ENCODE peak calls at places on chromosomes 4 and X, in four cellular contexts. One of them, this sample, is unnamed.

GRCh38 chrX:132948648-132949260 is 9.7 kb downstream of the HS6ST2 start:
- DNase-seq in HFF-Myc: no peak
- DNase-seq in stimulated activated CD4-positive, alpha-beta T cell treated with anti-CD3 and anti-CD28 coated beads, Interleukin-4, amount 100 ng/mL, for 48 hours: no peak
- DNase-seq in tibial nerve: no peak
- DNase-seq in this sample: no peak

GRCh38 chrX:130125090-130125489 is 14.8 kb upstream of the ELF4 start:
- DNase-seq in HFF-Myc: no peak
- DNase-seq in stimulated activated CD4-positive, alpha-beta T cell treated with anti-CD3 and anti-CD28 coated beads, Interleukin-4, amount 100 ng/mL, for 48 hours: no peak
- DNase-seq in tibial nerve: peak
- DNase-seq in this sample: no peak

GRCh38 chr4:25792843-25793242 is 69.9 kb downstream of the SEL1L3 start:
- DNase-seq in HFF-Myc: no peak
- DNase-seq in stimulated activated CD4-positive, alpha-beta T cell treated with anti-CD3 and anti-CD28 coated beads, Interleukin-4, amount 100 ng/mL, for 48 hours: no peak
- DNase-seq in tibial nerve: no peak
- DNase-seq in this sample: no peak

GRCh38 chr4:98828801-98829200 is 100.1 kb downstream of the EIF4E start:
- DNase-seq in HFF-Myc: no peak
- DNase-seq in stimulated activated CD4-positive, alpha-beta T cell treated with anti-CD3 and anti-CD28 coated beads, Interleukin-4, amount 100 ng/mL, for 48 hours: no peak
- DNase-seq in tibial nerve: no peak
- DNase-seq in this sample: no peak

GRCh38 chr4:5965225-5965624 is 53.0 kb downstream of the C4orf50 start:
- DNase-seq in HFF-Myc: no peak
- DNase-seq in stimulated activated CD4-positive, alpha-beta T cell treated with anti-CD3 and anti-CD28 coated beads, Interleukin-4, amount 100 ng/mL, for 48 hours: no peak
- DNase-seq in tibial nerve: no peak
- DNase-seq in this sample: no peak

GRCh38 chr4:100095729-100096595 is 94.3 kb downstream of the DDIT4L start:
- DNase-seq in HFF-Myc: peak
- DNase-seq in stimulated activated CD4-positive, alpha-beta T cell treated with anti-CD3 and anti-CD28 coated beads, Interleukin-4, amount 100 ng/mL, for 48 hours: peak
- DNase-seq in tibial nerve: peak
- DNase-seq in this sample: peak

GRCh38 chrX:129655547-129656248 is 942 bp upstream of the APLN start:
- DNase-seq in HFF-Myc: no peak
- DNase-seq in stimulated activated CD4-positive, alpha-beta T cell treated with anti-CD3 and anti-CD28 coated beads, Interleukin-4, amount 100 ng/mL, for 48 hours: no peak
- DNase-seq in tibial nerve: no peak
- DNase-seq in this sample: no peak

GRCh38 chr4:77418333-77418732 is 187.3 kb upstream of the CXCL13 start:
- DNase-seq in HFF-Myc: no peak
- DNase-seq in stimulated activated CD4-positive, alpha-beta T cell treated with anti-CD3 and anti-CD28 coated beads, Interleukin-4, amount 100 ng/mL, for 48 hours: no peak
- DNase-seq in tibial nerve: no peak
- DNase-seq in this sample: no peak

GRCh38 chrX:147779173-147779572 is 132.5 kb upstream of the FMR1 start:
- DNase-seq in HFF-Myc: no peak
- DNase-seq in stimulated activated CD4-positive, alpha-beta T cell treated with anti-CD3 and anti-CD28 coated beads, Interleukin-4, amount 100 ng/mL, for 48 hours: no peak
- DNase-seq in tibial nerve: no peak
- DNase-seq in this sample: no peak

GRCh38 chrX:4682637-4683036 is 969.2 kb upstream of the PRKX start:
- DNase-seq in HFF-Myc: no peak
- DNase-seq in stimulated activated CD4-positive, alpha-beta T cell treated with anti-CD3 and anti-CD28 coated beads, Interleukin-4, amount 100 ng/mL, for 48 hours: no peak
- DNase-seq in tibial nerve: no peak
- DNase-seq in this sample: no peak

GRCh38 chrX:81263067-81263466 is 61.2 kb downstream of the SH3BGRL start:
- DNase-seq in HFF-Myc: no peak
- DNase-seq in stimulated activated CD4-positive, alpha-beta T cell treated with anti-CD3 and anti-CD28 coated beads, Interleukin-4, amount 100 ng/mL, for 48 hours: no peak
- DNase-seq in tibial nerve: no peak
- DNase-seq in this sample: no peak

GRCh38 chr4:184590196-184590595 is 59.1 kb downstream of the CASP3 start:
- DNase-seq in HFF-Myc: no peak
- DNase-seq in stimulated activated CD4-positive, alpha-beta T cell treated with anti-CD3 and anti-CD28 coated beads, Interleukin-4, amount 100 ng/mL, for 48 hours: no peak
- DNase-seq in tibial nerve: no peak
- DNase-seq in this sample: no peak

GRCh38 chr4:40388248-40388647 is 53.1 kb downstream of the CHRNA9 start:
- DNase-seq in HFF-Myc: no peak
- DNase-seq in stimulated activated CD4-positive, alpha-beta T cell treated with anti-CD3 and anti-CD28 coated beads, Interleukin-4, amount 100 ng/mL, for 48 hours: no peak
- DNase-seq in tibial nerve: no peak
- DNase-seq in this sample: no peak

GRCh38 chrX:134608153-134608552 is 50.1 kb downstream of the PLAC1 start:
- DNase-seq in HFF-Myc: no peak
- DNase-seq in stimulated activated CD4-positive, alpha-beta T cell treated with anti-CD3 and anti-CD28 coated beads, Interleukin-4, amount 100 ng/mL, for 48 hours: no peak
- DNase-seq in tibial nerve: no peak
- DNase-seq in this sample: no peak

This sample was measured in pulmonary artery endothelial cell.